ENCODE peak calls at places on chromosomes 12 and 14, in six cellular contexts. D is GM12878, E is HCT116, I is HepG2, Y is H1, G is K562. T is an unnamed sample.

GRCh38 chr12:12474931-12475485 is 87.7 kb downstream of the DUSP16 start:
- DNase-seq in G (peak; percentile 10), I (no peak), E (no peak), Y (peak; percentile 26), D (peak; percentile 87), T (no peak)

GRCh38 chr12:49559011-49559675 is 8.8 kb downstream of the MCRS1 start:
- DNase-seq in Y (no peak), D (no peak), E (no peak), G (no peak), I (no peak), T (no peak)

GRCh38 chr14:24307575-24308341 is at the start of gene CIDEB:
- DNase-seq in D (no peak), E (no peak), G (peak; percentile 42), I (peak; percentile 99), Y (peak; percentile 86), T (peak; percentile 87)

GRCh38 chr14:61620130-61620946 is 75.0 kb upstream of the HIF1A start:
- DNase-seq in Y (no peak), I (peak; percentile 32), G (no peak), E (no peak), D (peak; percentile 35), T (no peak)

GRCh38 chr12:23303220-23303619 is 646.2 kb downstream of the SOX5 start:
- DNase-seq in G (no peak), D (no peak), Y (no peak), I (no peak), E (no peak), T (no peak)

GRCh38 chr12:81359736-81360135 is 281.9 kb downstream of the ACSS3 start:
- DNase-seq in E (no peak), Y (no peak), G (no peak), I (no peak), D (no peak), T (no peak)

GRCh38 chr14:20455355-20456300 is 602 bp downstream of the APEX1 start:
- DNase-seq in Y (no peak), G (peak; percentile 58), D (no peak), I (no peak), E (no peak), T (peak; percentile 80)

GRCh38 chr14:105666420-105666819 is 140.0 kb downstream of the TMEM121 start:
- DNase-seq in Y (no peak), G (no peak), D (no peak), E (no peak), I (no peak), T (no peak)

GRCh38 chr12:83514372-83514771 is 827.7 kb downstream of the TMTC2 start:
- DNase-seq in I (no peak), Y (no peak), E (peak; percentile 15), G (no peak), D (no peak), T (no peak)

GRCh38 chr14:21105095-21105494 is 4.2 kb downstream of the TMEM253 start:
- DNase-seq in Y (no peak), D (no peak), G (no peak), I (no peak), E (no peak), T (no peak)

GRCh38 chr14:22871962-22872832 is 657 bp downstream of the LRP10 start:
- DNase-seq in G (peak; percentile 79), D (no peak), E (peak; percentile 64), I (peak; percentile 84), Y (peak; percentile 94), T (peak; percentile 83)

GRCh38 chr12:45730116-45730841 is 773 bp downstream of the ARID2 start:
- DNase-seq in D (no peak), Y (peak; percentile 62), I (no peak), E (no peak), G (peak; percentile 33), T (peak; percentile 56)

GRCh38 chr14:70698288-70698687 is 56.6 kb downstream of the TTC9 start:
- DNase-seq in D (no peak), Y (no peak), G (peak; percentile 37), I (peak; percentile 29), E (no peak), T (no peak)

GRCh38 chr12:89080797-89081470 is 271.4 kb downstream of the DUSP6 start:
- DNase-seq in G (no peak), D (no peak), Y (no peak), I (no peak), E (no peak), T (no peak)

GRCh38 chr14:31206536-31207286 is 882 bp downstream of the HECTD1 start:
- DNase-seq in D (no peak), G (peak; percentile 12), I (peak; percentile 50), Y (peak; percentile 70), E (no peak), T (peak; percentile 66)

GRCh38 chr14:94158239-94158888 is 15.8 kb upstream of the PPP4R4 start:
- DNase-seq in G (no peak), D (no peak), I (no peak), Y (no peak), E (no peak), T (no peak)

GRCh38 chr12:13428538-13429265 is 232.2 kb downstream of the EMP1 start:
- DNase-seq in D (no peak), G (no peak), Y (no peak), I (no peak), E (no peak), T (no peak)

GRCh38 chr12:48000878-48001321 is 3.4 kb downstream of the COL2A1 start:
- DNase-seq in Y (no peak), E (peak; percentile 1), G (no peak), I (no peak), D (no peak), T (peak; percentile 53)
- TF ChIP-seq JUND in Y (no peak), E (no peak), G (no peak), I (no peak), D (no peak), T (no peak)

DNA sequence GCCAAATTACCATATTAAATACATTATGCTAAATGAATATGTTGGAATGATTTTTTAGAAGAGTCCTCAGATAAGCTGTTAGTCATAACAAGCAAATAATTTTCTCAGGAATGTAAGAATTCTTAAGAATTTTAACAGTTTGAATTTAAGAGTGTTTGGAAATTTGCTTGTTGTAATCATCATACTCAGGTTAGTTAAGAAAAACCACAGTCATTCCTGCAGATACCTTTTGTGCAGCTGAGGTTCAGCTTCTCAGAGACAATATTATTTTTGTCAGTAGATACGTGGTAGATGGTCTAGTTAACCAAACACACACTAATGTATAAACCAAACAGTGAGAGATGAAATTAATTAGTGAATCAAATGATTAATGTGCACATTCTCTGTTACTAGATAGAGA is 8.9 kb downstream of the WNK1 start:
- DNase-seq in G (no peak), Y (no peak), E (no peak), I (no peak), D (no peak), T (no peak)
- H3K4me3 ChIP-seq in G (no peak overlapping the region), Y (no peak overlapping the region), E (no peak overlapping the region), I (no peak overlapping the region), D (peak overlapping the region; percentile 28), T (no peak overlapping the region)

DNA sequence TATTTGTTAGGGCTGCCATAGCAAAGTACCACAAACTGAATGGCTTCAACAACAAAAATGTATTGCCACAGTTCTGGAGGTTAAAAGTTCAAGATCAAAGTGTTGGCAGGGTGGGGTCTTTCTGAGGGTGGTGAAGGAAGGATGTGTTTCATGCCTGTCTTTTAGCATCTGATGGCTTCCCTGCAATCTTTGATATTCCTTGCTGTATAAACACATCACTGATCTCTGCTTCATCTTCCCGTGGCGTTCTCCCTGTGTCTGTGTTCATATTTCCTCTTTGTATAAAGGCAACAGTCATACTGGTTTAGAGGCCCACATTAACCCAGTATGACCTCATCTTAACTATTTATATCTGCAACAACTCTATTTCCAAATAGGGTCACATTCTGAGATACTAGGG is 167.5 kb downstream of the BTG1 start:
- DNase-seq in Y (no peak), G (no peak), D (no peak), I (no peak), E (no peak), T (no peak)
- TF ChIP-seq JUND in Y (no peak), G (no peak), D (no peak), I (no peak), E (no peak), T (no peak)

GRCh38 chr14:84483072-84483410 is 1046.9 kb upstream of the FLRT2 start:
- DNase-seq in I (no peak), Y (no peak), E (no peak), G (no peak), D (no peak), T (no peak)
- H3K4me3 ChIP-seq in I (no peak overlapping the region), Y (no peak overlapping the region), E (no peak overlapping the region), G (no peak overlapping the region), D (no peak overlapping the region), T (no peak overlapping the region)

GRCh38 chr12:132356686-132357622 is 27.6 kb upstream of the GALNT9 start:
- DNase-seq in D (no peak), Y (no peak), I (no peak), E (peak; percentile 22), G (peak; percentile 27), T (no peak)

GRCh38 chr12:132360906-132361777 is 31.8 kb upstream of the GALNT9 start:
- DNase-seq in E (no peak), I (no peak), G (no peak), D (no peak), Y (no peak), T (no peak)

GRCh38 chr12:132357623-132358186 is 28.3 kb upstream of the GALNT9 start:
- DNase-seq in D (no peak), Y (no peak), I (no peak), E (no peak), G (no peak), T (no peak)

GRCh38 chr12:132359971-132360370 is 30.6 kb upstream of the GALNT9 start:
- DNase-seq in Y (no peak), G (no peak), I (no peak), D (no peak), E (no peak), T (no peak)

DNA sequence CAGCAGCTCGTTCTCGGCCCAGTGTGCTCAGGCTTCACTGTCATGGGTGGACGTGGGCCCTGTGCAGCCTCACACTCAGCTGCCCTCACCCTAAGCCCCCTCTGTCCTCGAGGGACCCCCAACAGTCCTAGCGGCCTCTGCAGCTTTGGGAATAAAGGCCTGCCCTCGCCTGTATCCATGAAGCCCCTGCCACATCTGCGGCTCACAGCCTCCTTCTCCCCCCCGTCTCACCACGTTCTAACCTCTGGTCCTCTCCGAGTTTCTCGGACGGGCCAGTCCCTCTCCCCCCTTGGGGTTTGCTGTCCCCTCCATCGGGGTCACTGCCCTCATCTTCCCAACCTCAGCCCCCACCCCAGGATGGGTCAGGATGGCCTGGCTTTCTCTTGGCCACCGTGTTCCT is 30.2 kb upstream of the GALNT9 start:
- DNase-seq in E (no peak), G (no peak), I (no peak), Y (no peak), D (no peak), T (no peak)
- TF ChIP-seq JUND in E (no peak), G (no peak), I (no peak), Y (no peak), D (no peak), T (no peak)

GRCh38 chr12:79936670-79937069 is 1.8 kb upstream of the PPP1R12A start:
- DNase-seq in I (no peak), G (no peak), Y (no peak), D (no peak), E (no peak), T (no peak)
- H3K4me3 ChIP-seq in I (peak overlapping the region; percentile 98), G (peak overlapping the region; percentile 91), Y (no peak overlapping the region), D (peak overlapping the region; percentile 96), E (no peak overlapping the region), T (peak overlapping the region; percentile 79)

DNA sequence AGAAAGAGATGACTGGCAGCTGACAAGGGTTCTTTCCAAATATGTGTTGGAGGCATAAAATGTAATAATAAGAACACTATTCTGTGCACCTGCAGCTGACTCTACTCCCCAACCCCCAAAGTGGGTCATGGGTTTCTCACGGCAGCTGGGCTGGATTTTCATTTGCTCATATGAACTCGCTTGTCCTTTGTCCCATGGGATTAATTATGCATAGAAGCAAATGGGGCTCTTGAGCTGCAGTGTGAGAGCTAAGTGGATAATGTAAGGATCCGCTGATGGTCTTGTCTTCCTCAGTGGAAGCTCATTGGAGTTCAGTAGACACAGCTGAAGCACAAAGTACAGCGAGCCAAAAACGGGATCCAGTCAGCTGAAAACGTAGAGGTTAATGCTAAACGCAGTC is 46.3 kb downstream of the TTC8 start:
- DNase-seq in I (no peak), G (no peak), D (no peak), E (no peak), Y (no peak), T (no peak)
- TF ChIP-seq JUND in I (no peak), G (no peak), D (no peak), E (no peak), Y (no peak), T (no peak)

T was measured in SK-N-SH.